ENCODE peak calls at places on chromosomes 13 and 19, in eight cellular contexts. E is stimulated activated CD4-positive, alpha-beta T cell treated with anti-CD3 and anti-CD28 coated beads, TNF-alpha, amount 100 ng/mL, for 48 hours; Z is GM20000; F is GM04503; Y is hepatic stellate cell; K is T-cell; C is AG08395; S is RPMI7951. B is an unnamed sample.

GRCh38 chr13:98828614-98829013 is 76.1 kb upstream of the SLC15A1 start:
- DNase-seq in E (no peak), Z (no peak), F (no peak), Y (no peak), K (no peak), C (no peak), S (no peak), B (no peak)

GRCh38 chr19:10662384-10663251 is 8.5 kb downstream of the ILF3 start:
- DNase-seq in E (no peak), Z (no peak), F (no peak), Y (no peak), K (no peak), C (no peak), S (no peak), B (no peak)

GRCh38 chr13:67101730-67102467 is 128.2 kb downstream of the PCDH9 start:
- DNase-seq in E (no peak), Z (no peak), F (no peak), Y (no peak), K (no peak), C (no peak), S (no peak), B (no peak)

GRCh38 chr13:25775275-25775674 is 276.5 kb downstream of the SHISA2 start:
- DNase-seq in E (no peak), Z (no peak), F (no peak), Y (no peak), K (no peak), C (no peak), S (no peak), B (no peak)

GRCh38 chr19:9296336-9296735 is 13.3 kb downstream of the ZNF699 start:
- DNase-seq in E (no peak), Z (no peak), F (no peak), Y (no peak), K (no peak), C (no peak), S (no peak), B (no peak)

GRCh38 chr13:73610799-73611592 is 523.2 kb downstream of the KLF12 start:
- DNase-seq in E (no peak), Z (no peak), F (no peak), Y (no peak), K (no peak), C (no peak), S (no peak), B (no peak)

GRCh38 chr13:48426052-48426451 is 13.1 kb upstream of the LPAR6 start:
- DNase-seq in E (no peak), Z (no peak), F (no peak), Y (no peak), K (no peak), C (no peak), S (no peak), B (no peak)

GRCh38 chr19:1302534-1303239 is 17.0 kb downstream of the EFNA2 start:
- DNase-seq in E (no peak), Z (no peak), F (no peak), Y (no peak), K (no peak), C (no peak), S (no peak), B (no peak)

GRCh38 chr13:45879666-45880065 is 28.1 kb upstream of the SIAH3 start:
- DNase-seq in E (no peak), Z (no peak), F (no peak), Y (no peak), K (no peak), C (no peak), S (peak; percentile 65), B (no peak)

GRCh38 chr13:43963726-43964125 is 84.0 kb downstream of the LACC1 start:
- DNase-seq in E (no peak), Z (peak; percentile 41), F (no peak), Y (no peak), K (peak; percentile 1), C (peak; percentile 8), S (no peak), B (no peak)

GRCh38 chr13:87669379-87669978 is 1.7 kb upstream of the SLITRK5 start:
- DNase-seq in E (no peak), Z (peak; percentile 42), F (no peak), Y (no peak), K (no peak), C (no peak), S (no peak), B (peak; percentile 31)

GRCh38 chr13:114142640-114143490 is 10.4 kb upstream of the RASA3 start:
- DNase-seq in E (no peak), Z (no peak), F (no peak), Y (no peak), K (peak; percentile 90), C (no peak), S (no peak), B (no peak)

GRCh38 chr13:45292176-45292575 is 48.8 kb downstream of the TPT1 start:
- DNase-seq in E (no peak), Z (no peak), F (no peak), Y (no peak), K (no peak), C (no peak), S (no peak), B (no peak)

GRCh38 chr13:113192279-113192678 is 16.2 kb downstream of the PCID2 start:
- DNase-seq in E (no peak), Z (no peak), F (no peak), Y (no peak), K (no peak), C (no peak), S (no peak), B (no peak)

GRCh38 chr13:107466326-107466725 is 749.0 kb downstream of the LIG4 start:
- DNase-seq in E (no peak), Z (no peak), F (no peak), Y (no peak), K (no peak), C (no peak), S (peak; percentile 79), B (no peak)

GRCh38 chr19:35773020-35773809 is 2.1 kb upstream of the ARHGAP33 start:
- DNase-seq in E (no peak), Z (no peak), F (no peak), Y (peak; percentile 54), K (no peak), C (no peak), S (peak; percentile 33), B (no peak)

GRCh38 chr13:71017607-71018006 is 849.4 kb downstream of the DACH1 start:
- DNase-seq in E (no peak), Z (no peak), F (no peak), Y (no peak), K (no peak), C (no peak), S (no peak), B (no peak)

GRCh38 chr19:32041681-32042292 is 303.6 kb upstream of the ZNF507 start:
- DNase-seq in E (peak; percentile 18), Z (no peak), F (no peak), Y (peak; percentile 8), K (peak; percentile 7), C (peak; percentile 42), S (peak; percentile 12), B (no peak)